ENCODE peak calls at places on chromosome 17, in eight cellular contexts. One of them, this sample, is unnamed.

GRCh38 chr17:78736526-78737079 is 45.5 kb downstream of the CYTH1 start:
- DNase-seq in MM.1S: peak
- DNase-seq in GM23338: peak
- DNase-seq in HCT116: peak
- DNase-seq in neural progenitor cell: no peak
- DNase-seq in hepatocyte: peak
- DNase-seq in SK-N-SH: no peak
- DNase-seq in PC-3: peak
- DNase-seq in this sample: peak

GRCh38 chr17:27569257-27569722 is 61.7 kb upstream of the LGALS9 start:
- DNase-seq in PC-3: peak
- DNase-seq in hepatocyte: peak
- DNase-seq in SK-N-SH: peak
- DNase-seq in MM.1S: no peak
- DNase-seq in neural progenitor cell: peak
- DNase-seq in GM23338: peak
- DNase-seq in HCT116: no peak
- DNase-seq in this sample: peak

GRCh38 chr17:488993-489757 is 136.6 kb upstream of the RPH3AL start:
- DNase-seq in GM23338: peak
- DNase-seq in PC-3: no peak
- DNase-seq in neural progenitor cell: peak
- DNase-seq in MM.1S: no peak
- DNase-seq in hepatocyte: no peak
- DNase-seq in HCT116: peak
- DNase-seq in SK-N-SH: peak
- DNase-seq in this sample: peak

GRCh38 chr17:45222273-45222993 is 748 bp downstream of the FMNL1 start:
- DNase-seq in hepatocyte: no peak
- DNase-seq in SK-N-SH: peak
- DNase-seq in MM.1S: peak
- DNase-seq in neural progenitor cell: peak
- DNase-seq in GM23338: peak
- DNase-seq in HCT116: no peak
- DNase-seq in PC-3: no peak
- DNase-seq in this sample: peak

GRCh38 chr17:38867179-38867994 is 2.5 kb upstream of the LASP1 start:
- DNase-seq in HCT116: no peak
- DNase-seq in SK-N-SH: no peak
- DNase-seq in GM23338: peak
- DNase-seq in neural progenitor cell: peak
- DNase-seq in PC-3: peak
- DNase-seq in MM.1S: peak
- DNase-seq in hepatocyte: peak
- DNase-seq in this sample: peak

GRCh38 chr17:47276444-47276843 is 22.8 kb downstream of the ITGB3 start:
- DNase-seq in neural progenitor cell: no peak
- DNase-seq in hepatocyte: no peak
- DNase-seq in MM.1S: no peak
- DNase-seq in HCT116: no peak
- DNase-seq in SK-N-SH: no peak
- DNase-seq in GM23338: no peak
- DNase-seq in PC-3: no peak
- DNase-seq in this sample: no peak

GRCh38 chr17:42456223-42457106 is 2.2 kb upstream of the ATP6V0A1 start:
- DNase-seq in HCT116: no peak
- DNase-seq in hepatocyte: no peak
- DNase-seq in MM.1S: peak
- DNase-seq in PC-3: no peak
- DNase-seq in neural progenitor cell: no peak
- DNase-seq in GM23338: no peak
- DNase-seq in SK-N-SH: no peak
- DNase-seq in this sample: peak

GRCh38 chr17:78634154-78634553 is 57.0 kb upstream of the DNAH17 start:
- DNase-seq in PC-3: no peak
- DNase-seq in hepatocyte: no peak
- DNase-seq in neural progenitor cell: no peak
- DNase-seq in HCT116: no peak
- DNase-seq in SK-N-SH: no peak
- DNase-seq in GM23338: no peak
- DNase-seq in MM.1S: no peak
- DNase-seq in this sample: no peak

GRCh38 chr17:35799942-35800341 is 4.5 kb upstream of the MMP28 start:
- DNase-seq in PC-3: peak
- DNase-seq in neural progenitor cell: no peak
- DNase-seq in HCT116: no peak
- DNase-seq in MM.1S: no peak
- DNase-seq in SK-N-SH: peak
- DNase-seq in GM23338: no peak
- DNase-seq in hepatocyte: peak
- DNase-seq in this sample: no peak

GRCh38 chr17:17205368-17206148 is 575 bp downstream of the PLD6 start:
- DNase-seq in HCT116: peak
- DNase-seq in SK-N-SH: peak
- DNase-seq in GM23338: peak
- DNase-seq in neural progenitor cell: no peak
- DNase-seq in hepatocyte: no peak
- DNase-seq in PC-3: peak
- DNase-seq in MM.1S: peak
- DNase-seq in this sample: no peak

GRCh38 chr17:45313927-45314760 is 2.7 kb downstream of the MAP3K14 start:
- DNase-seq in SK-N-SH: no peak
- DNase-seq in hepatocyte: no peak
- DNase-seq in PC-3: no peak
- DNase-seq in neural progenitor cell: no peak
- DNase-seq in MM.1S: no peak
- DNase-seq in GM23338: no peak
- DNase-seq in HCT116: no peak
- DNase-seq in this sample: peak

GRCh38 chr17:64091116-64091515 is 38.8 kb downstream of the ERN1 start:
- DNase-seq in neural progenitor cell: no peak
- DNase-seq in MM.1S: peak
- DNase-seq in hepatocyte: no peak
- DNase-seq in PC-3: peak
- DNase-seq in GM23338: no peak
- DNase-seq in HCT116: no peak
- DNase-seq in SK-N-SH: no peak
- DNase-seq in this sample: peak

GRCh38 chr17:74325376-74325742 is 667 bp upstream of the KIF19 start:
- DNase-seq in neural progenitor cell: no peak
- DNase-seq in hepatocyte: no peak
- DNase-seq in GM23338: peak
- DNase-seq in SK-N-SH: no peak
- DNase-seq in PC-3: no peak
- DNase-seq in MM.1S: no peak
- DNase-seq in HCT116: no peak
- DNase-seq in this sample: no peak

GRCh38 chr17:82458885-82459424 is 414 bp downstream of the NARF start:
- DNase-seq in MM.1S: peak
- DNase-seq in GM23338: peak
- DNase-seq in SK-N-SH: peak
- DNase-seq in HCT116: no peak
- DNase-seq in neural progenitor cell: peak
- DNase-seq in hepatocyte: peak
- DNase-seq in PC-3: peak
- DNase-seq in this sample: peak

GRCh38 chr17:80904036-80904435 is 87.6 kb upstream of the CHMP6 start:
- DNase-seq in HCT116: no peak
- DNase-seq in neural progenitor cell: no peak
- DNase-seq in MM.1S: no peak
- DNase-seq in hepatocyte: no peak
- DNase-seq in SK-N-SH: no peak
- DNase-seq in GM23338: no peak
- DNase-seq in PC-3: no peak
- DNase-seq in this sample: no peak

GRCh38 chr17:1730345-1731193 is 6.1 kb downstream of the WDR81 start:
- DNase-seq in PC-3: no peak
- DNase-seq in HCT116: no peak
- DNase-seq in hepatocyte: peak
- DNase-seq in SK-N-SH: peak
- DNase-seq in GM23338: no peak
- DNase-seq in neural progenitor cell: no peak
- DNase-seq in MM.1S: no peak
- DNase-seq in this sample: no peak

GRCh38 chr17:75814900-75815373 is 29.3 kb downstream of the UNC13D start:
- DNase-seq in MM.1S: no peak
- DNase-seq in GM23338: no peak
- DNase-seq in PC-3: peak
- DNase-seq in SK-N-SH: peak
- DNase-seq in neural progenitor cell: no peak
- DNase-seq in HCT116: no peak
- DNase-seq in hepatocyte: peak
- DNase-seq in this sample: no peak

GRCh38 chr17:21194210-21194609 is 19.8 kb downstream of the TMEM11 start:
- DNase-seq in hepatocyte: no peak
- DNase-seq in PC-3: no peak
- DNase-seq in HCT116: no peak
- DNase-seq in neural progenitor cell: no peak
- DNase-seq in GM23338: no peak
- DNase-seq in MM.1S: no peak
- DNase-seq in SK-N-SH: peak
- DNase-seq in this sample: no peak

GRCh38 chr17:4858880-4859260 is 25.7 kb downstream of the MINK1 start:
- DNase-seq in SK-N-SH: peak
- DNase-seq in MM.1S: no peak
- DNase-seq in neural progenitor cell: no peak
- DNase-seq in GM23338: peak
- DNase-seq in hepatocyte: no peak
- DNase-seq in HCT116: no peak
- DNase-seq in PC-3: peak
- DNase-seq in this sample: no peak

GRCh38 chr17:61405686-61406542 is 6.3 kb downstream of the TBX2 start:
- DNase-seq in GM23338: peak
- DNase-seq in MM.1S: no peak
- DNase-seq in neural progenitor cell: no peak
- DNase-seq in PC-3: no peak
- DNase-seq in SK-N-SH: peak
- DNase-seq in hepatocyte: no peak
- DNase-seq in HCT116: no peak
- DNase-seq in this sample: no peak

GRCh38 chr17:59851431-59852375 is 41.0 kb downstream of the TUBD1 start:
- DNase-seq in MM.1S: no peak
- DNase-seq in HCT116: no peak
- DNase-seq in PC-3: peak
- DNase-seq in GM23338: no peak
- DNase-seq in neural progenitor cell: no peak
- DNase-seq in SK-N-SH: no peak
- DNase-seq in hepatocyte: peak
- DNase-seq in this sample: no peak

GRCh38 chr17:79607941-79608728 is 2.7 kb downstream of the RBFOX3 start:
- DNase-seq in HCT116: peak
- DNase-seq in GM23338: peak
- DNase-seq in neural progenitor cell: peak
- DNase-seq in hepatocyte: peak
- DNase-seq in MM.1S: no peak
- DNase-seq in PC-3: peak
- DNase-seq in SK-N-SH: peak
- DNase-seq in this sample: no peak

GRCh38 chr17:37051839-37052238 is 103.1 kb downstream of the AATF start:
- DNase-seq in hepatocyte: peak
- DNase-seq in HCT116: no peak
- DNase-seq in PC-3: no peak
- DNase-seq in MM.1S: no peak
- DNase-seq in neural progenitor cell: no peak
- DNase-seq in GM23338: no peak
- DNase-seq in SK-N-SH: no peak
- DNase-seq in this sample: no peak
- TF ChIP-seq EZH2phosphoT487 in hepatocyte: no peak
- TF ChIP-seq EZH2phosphoT487 in HCT116: no peak
- TF ChIP-seq EZH2phosphoT487 in PC-3: no peak
- TF ChIP-seq EZH2phosphoT487 in MM.1S: no peak
- TF ChIP-seq EZH2phosphoT487 in neural progenitor cell: no peak
- TF ChIP-seq EZH2phosphoT487 in GM23338: no peak
- TF ChIP-seq EZH2phosphoT487 in SK-N-SH: no peak
- TF ChIP-seq EZH2phosphoT487 in this sample: no peak

DNA sequence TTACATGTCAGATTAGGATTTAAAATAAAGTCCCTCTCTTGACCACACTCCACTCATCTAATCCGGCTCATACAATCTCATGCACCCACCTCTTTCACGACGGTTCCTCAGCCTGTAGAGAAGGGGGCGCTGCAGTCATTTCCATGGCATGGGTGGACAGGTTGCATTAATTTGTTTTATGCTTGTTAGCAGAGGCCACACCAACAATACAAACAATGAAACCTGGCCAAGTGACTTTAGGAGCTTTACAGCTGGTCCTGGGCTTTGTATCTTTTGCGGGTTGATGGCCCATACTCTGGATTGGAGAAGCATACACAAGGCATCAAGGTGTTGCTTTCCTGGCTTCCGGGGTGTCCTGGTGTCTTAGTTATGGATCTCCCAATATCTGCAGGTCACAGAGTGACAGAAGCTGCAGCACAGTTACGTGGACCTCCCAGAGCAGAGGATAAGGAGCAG is 9.7 kb upstream of the SNF8 start:
- DNase-seq in MM.1S: no peak
- DNase-seq in HCT116: peak
- DNase-seq in neural progenitor cell: peak
- DNase-seq in SK-N-SH: no peak
- DNase-seq in PC-3: peak
- DNase-seq in hepatocyte: peak
- DNase-seq in GM23338: peak
- DNase-seq in this sample: peak
- TF ChIP-seq CTCF in MM.1S: peak
- TF ChIP-seq CTCF in HCT116: peak
- TF ChIP-seq CTCF in neural progenitor cell: peak
- TF ChIP-seq CTCF in SK-N-SH: peak
- TF ChIP-seq CTCF in PC-3: peak
- TF ChIP-seq CTCF in hepatocyte: peak
- TF ChIP-seq CTCF in GM23338: peak
- TF ChIP-seq CTCF in this sample: peak

GRCh38 chr17:29483503-29483902 is 83.3 kb downstream of the ABHD15 start:
- DNase-seq in neural progenitor cell: no peak
- DNase-seq in HCT116: no peak
- DNase-seq in hepatocyte: no peak
- DNase-seq in MM.1S: no peak
- DNase-seq in SK-N-SH: no peak
- DNase-seq in PC-3: no peak
- DNase-seq in GM23338: no peak
- DNase-seq in this sample: no peak
- H3K27ac ChIP-seq in neural progenitor cell: peak
- H3K27ac ChIP-seq in HCT116: no peak
- H3K27ac ChIP-seq in hepatocyte: no peak
- H3K27ac ChIP-seq in MM.1S: no peak
- H3K27ac ChIP-seq in SK-N-SH: no peak
- H3K27ac ChIP-seq in PC-3: no peak
- H3K27ac ChIP-seq in GM23338: no peak
- H3K27ac ChIP-seq in this sample: no peak

DNA sequence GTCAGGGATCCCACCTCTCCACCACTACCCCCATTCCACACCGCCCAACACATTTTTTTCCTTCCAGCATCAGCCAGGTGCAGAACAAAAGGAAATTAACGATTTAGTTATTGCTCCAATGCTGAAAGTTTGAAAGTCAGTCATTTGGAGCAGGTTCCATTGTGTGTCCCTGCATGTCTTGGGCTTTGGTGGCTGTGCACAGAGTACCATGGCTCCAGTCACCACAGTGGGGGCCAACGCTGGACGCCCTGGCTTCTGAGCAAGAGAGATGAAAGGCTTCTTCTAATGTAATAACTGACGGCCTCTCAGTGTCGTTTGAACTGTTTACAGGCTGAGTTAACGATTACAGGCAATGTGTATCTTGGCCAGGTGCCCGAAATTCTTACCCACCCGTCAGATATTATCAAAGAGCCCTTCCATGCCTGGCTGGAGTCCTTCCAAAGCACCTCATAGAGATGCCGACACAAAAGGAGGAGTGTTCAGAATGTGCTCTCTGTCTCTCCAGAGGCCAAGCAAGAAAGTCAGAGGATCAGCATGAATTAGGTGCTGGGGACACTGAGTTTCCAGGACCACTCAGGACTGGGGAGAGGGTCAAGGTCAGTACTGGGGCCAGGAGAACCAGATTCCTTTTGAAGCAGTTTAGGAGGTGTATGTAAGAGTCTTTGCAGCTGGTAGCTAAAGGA is 25.9 kb downstream of the RNF43 start:
- DNase-seq in SK-N-SH: peak
- DNase-seq in neural progenitor cell: no peak
- DNase-seq in PC-3: peak
- DNase-seq in HCT116: peak
- DNase-seq in MM.1S: no peak
- DNase-seq in GM23338: no peak
- DNase-seq in hepatocyte: peak
- DNase-seq in this sample: no peak
- TF ChIP-seq EZH2phosphoT487 in SK-N-SH: no peak
- TF ChIP-seq EZH2phosphoT487 in neural progenitor cell: no peak
- TF ChIP-seq EZH2phosphoT487 in PC-3: no peak
- TF ChIP-seq EZH2phosphoT487 in HCT116: no peak
- TF ChIP-seq EZH2phosphoT487 in MM.1S: no peak
- TF ChIP-seq EZH2phosphoT487 in GM23338: no peak
- TF ChIP-seq EZH2phosphoT487 in hepatocyte: no peak
- TF ChIP-seq EZH2phosphoT487 in this sample: no peak

This sample was measured in OCI-LY7.